ENCODE peak calls at places on chromosomes 13 and 19, in four cellular contexts. A is heart left ventricle, P is GOT3, E is HFFc6. R is an unnamed sample.
A peak's percentile ranks its signal among the peaks of the same experiment; 100 is the strongest.

GRCh38 chr19:1259873-1260748 is 9.0 kb upstream of the CIRBP start:
- DNase-seq in A (peak; percentile 60), P (no peak), E (no peak), R (peak; percentile 68)

GRCh38 chr19:56086671-56087430 is 34.2 kb downstream of the ZNF787 start:
- DNase-seq in A (no peak), P (no peak), E (no peak), R (no peak)

GRCh38 chr19:10206226-10206873 is 11.6 kb upstream of the DNMT1 start:
- DNase-seq in A (no peak), P (no peak), E (peak; percentile 33), R (peak; percentile 63)

GRCh38 chr19:2270572-2271515 is 11.1 kb downstream of the PEAK3 start:
- DNase-seq in A (peak; percentile 91), P (peak; percentile 53), E (peak; percentile 77), R (peak; percentile 84)

GRCh38 chr13:27203854-27204253 is 32.2 kb upstream of the USP12 start:
- DNase-seq in A (no peak), P (no peak), E (peak; percentile 16), R (peak; percentile 44)

GRCh38 chr13:112670118-112670517 is 19.7 kb upstream of the ATP11A start:
- DNase-seq in A (no peak), P (no peak), E (no peak), R (no peak)

GRCh38 chr19:13234518-13234917 is 84.3 kb downstream of the IER2 start:
- DNase-seq in A (no peak), P (no peak), E (peak; percentile 3), R (peak; percentile 78)

GRCh38 chr13:50843256-50844043 is at the start of gene DLEU7:
- DNase-seq in A (no peak), P (no peak), E (no peak), R (no peak)

GRCh38 chr13:24348797-24349515 is 39.6 kb downstream of the C1QTNF9 start:
- DNase-seq in A (no peak), P (no peak), E (no peak), R (peak; percentile 89)

GRCh38 chr19:48746738-48747575 is at the start of gene IZUMO1:
- DNase-seq in A (peak; percentile 89), P (no peak), E (peak; percentile 79), R (no peak)

GRCh38 chr13:57813641-57814040 is 182.1 kb downstream of the PCDH17 start:
- DNase-seq in A (no peak), P (no peak), E (no peak), R (no peak)

R was measured in MCF 10A.